ENCODE peak calls at places on chromosomes 12 and 14, in seven cellular contexts. X is heart right ventricle, Q is H7, O is kidney epithelial cell, I is AG09309, W is Panc1, P is tibial nerve. J is an unnamed sample.

GRCh38 chr12:1797991-1798733 is 22.2 kb upstream of the LRTM2 start:
- DNase-seq in X (no peak), Q (peak; percentile 27), O (no peak), I (no peak), W (no peak), P (no peak), J (no peak)

GRCh38 chr12:74119811-74120362 is 417.7 kb upstream of the ATXN7L3B start:
- DNase-seq in X (no peak), Q (no peak), O (no peak), I (no peak), W (no peak), P (no peak), J (no peak)

GRCh38 chr12:118015944-118016343 is 559 bp upstream of the RFC5 start:
- DNase-seq in X (no peak), Q (no peak), O (no peak), I (no peak), W (no peak), P (no peak), J (no peak)

GRCh38 chr14:40629144-40629543 is 977.5 kb upstream of the LRFN5 start:
- DNase-seq in X (no peak), Q (no peak), O (no peak), I (no peak), W (no peak), P (no peak), J (no peak)

GRCh38 chr14:75715926-75716780 is 55.1 kb downstream of the TTLL5 start:
- DNase-seq in X (no peak), Q (no peak), O (no peak), I (peak; percentile 10), W (peak; percentile 13), P (no peak), J (no peak)

GRCh38 chr12:13367973-13368372 is 171.4 kb downstream of the EMP1 start:
- DNase-seq in X (no peak), Q (no peak), O (no peak), I (no peak), W (no peak), P (no peak), J (no peak)

GRCh38 chr12:2629051-2629450 is 165.7 kb upstream of the FKBP4 start:
- DNase-seq in X (no peak), Q (no peak), O (no peak), I (no peak), W (no peak), P (no peak), J (no peak)

GRCh38 chr14:86798330-86798729 is 1194.7 kb downstream of the GALC start:
- DNase-seq in X (no peak), Q (no peak), O (no peak), I (no peak), W (no peak), P (no peak), J (peak; percentile 61)

GRCh38 chr12:80838708-80839107 is 99.0 kb downstream of the LIN7A start:
- DNase-seq in X (peak; percentile 11), Q (no peak), O (no peak), I (no peak), W (no peak), P (no peak), J (no peak)

GRCh38 chr12:128818065-128819022 is 5.4 kb downstream of the SLC15A4 start:
- DNase-seq in X (no peak), Q (no peak), O (peak; percentile 26), I (peak; percentile 32), W (no peak), P (no peak), J (no peak)

GRCh38 chr14:64958201-64958600 is 13.9 kb downstream of the RAB15 start:
- DNase-seq in X (no peak), Q (no peak), O (no peak), I (no peak), W (no peak), P (no peak), J (no peak)

GRCh38 chr12:25866586-25867378 is 91.7 kb upstream of the RASSF8 start:
- DNase-seq in X (no peak), Q (no peak), O (no peak), I (peak; percentile 45), W (no peak), P (no peak), J (no peak)

GRCh38 chr14:83491091-83491490 is 1957.4 kb upstream of the SEL1L start:
- DNase-seq in X (no peak), Q (no peak), O (no peak), I (no peak), W (no peak), P (no peak), J (no peak)

GRCh38 chr14:77682158-77682553 is 25.7 kb downstream of the ALKBH1 start:
- DNase-seq in X (no peak), Q (no peak), O (no peak), I (no peak), W (no peak), P (no peak), J (no peak)

GRCh38 chr12:3658327-3659163 is 94.4 kb downstream of the CRACR2A start:
- DNase-seq in X (peak; percentile 35), Q (peak; percentile 75), O (no peak), I (no peak), W (no peak), P (no peak), J (no peak)

GRCh38 chr12:124501827-124502226 is 65.6 kb downstream of the NCOR2 start:
- DNase-seq in X (no peak), Q (no peak), O (no peak), I (no peak), W (no peak), P (no peak), J (no peak)

GRCh38 chr12:68428211-68428610 is 96.0 kb upstream of the MDM1 start:
- DNase-seq in X (no peak), Q (no peak), O (no peak), I (no peak), W (no peak), P (no peak), J (no peak)

GRCh38 chr12:79991586-79991985 is 56.7 kb upstream of the PPP1R12A start:
- DNase-seq in X (no peak), Q (no peak), O (no peak), I (no peak), W (no peak), P (no peak), J (no peak)

GRCh38 chr14:55180434-55180833 is 11.0 kb downstream of the DLGAP5 start:
- DNase-seq in X (no peak), Q (no peak), O (peak; percentile 16), I (no peak), W (no peak), P (no peak), J (no peak)

GRCh38 chr12:34299802-34300193 is 277.5 kb downstream of the ALG10 start:
- DNase-seq in X (no peak), Q (no peak), O (no peak), I (no peak), W (no peak), P (no peak), J (no peak)

GRCh38 chr14:95015046-95015445 is 142.3 kb downstream of the DICER1 start:
- DNase-seq in X (no peak), Q (no peak), O (no peak), I (no peak), W (no peak), P (no peak), J (no peak)

GRCh38 chr12:51855586-51856428 is 7.3 kb upstream of the FIGNL2 start:
- DNase-seq in X (peak; percentile 49), Q (peak; percentile 94), O (no peak), I (no peak), W (no peak), P (peak; percentile 61), J (peak; percentile 79)

GRCh38 chr12:117526756-117527479 is 165.5 kb upstream of the NOS1 start:
- DNase-seq in X (no peak), Q (no peak), O (peak; percentile 10), I (no peak), W (no peak), P (no peak), J (no peak)

GRCh38 chr14:61269321-61270083 is 11.6 kb downstream of the TMEM30B start:
- DNase-seq in X (peak; percentile 71), Q (peak; percentile 78), O (no peak), I (no peak), W (peak; percentile 39), P (peak; percentile 91), J (no peak)

GRCh38 chr12:75724913-75725312 is 213.5 kb upstream of the KRR1 start:
- DNase-seq in X (peak; percentile 75), Q (no peak), O (no peak), I (peak; percentile 44), W (no peak), P (peak; percentile 21), J (no peak)

DNA sequence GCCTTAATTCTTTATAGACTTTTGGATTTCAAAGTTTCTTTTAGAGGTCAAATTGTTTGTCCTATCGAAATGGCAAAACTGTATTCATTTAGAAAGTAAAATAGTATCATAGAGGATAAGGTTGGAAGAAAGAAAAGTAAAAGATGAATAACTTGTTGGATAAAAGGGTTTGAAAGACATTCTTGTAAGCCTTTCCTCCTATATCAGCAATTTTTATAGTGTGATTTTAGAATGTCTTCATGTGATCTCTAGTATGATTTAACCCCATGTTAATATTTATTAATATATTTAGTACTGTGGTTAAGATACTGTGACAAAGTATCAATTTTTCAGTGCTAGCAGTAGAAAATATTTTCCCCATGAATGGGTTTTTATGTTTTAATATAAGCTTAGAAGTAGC is 4.5 kb downstream of the ARF6 start:
- DNase-seq in X (no peak), Q (no peak), O (no peak), I (no peak), W (no peak), P (no peak), J (no peak)
- H3K4me3 ChIP-seq in X (peak overlapping the region; percentile 95), Q (no peak overlapping the region), O (no peak overlapping the region), I (no peak overlapping the region), W (peak overlapping the region; percentile 80), P (no peak overlapping the region), J (peak overlapping the region; percentile 93)

GRCh38 chr14:21102472-21103164 is 1.8 kb downstream of the TMEM253 start:
- DNase-seq in X (no peak), Q (peak; percentile 52), O (no peak), I (no peak), W (no peak), P (no peak), J (no peak)
- H3K4me3 ChIP-seq in X (peak overlapping the region; percentile 80), Q (peak overlapping the region; percentile 64), O (peak overlapping the region; percentile 58), I (no peak overlapping the region), W (peak overlapping the region; percentile 77), P (no peak overlapping the region), J (peak overlapping the region; percentile 73)

GRCh38 chr12:59087077-59087673 is 166.9 kb upstream of the LRIG3 start:
- DNase-seq in X (no peak), Q (peak; percentile 9), O (no peak), I (no peak), W (no peak), P (no peak), J (no peak)
- H3K4me3 ChIP-seq in X (no peak overlapping the region), Q (no peak overlapping the region), O (no peak overlapping the region), I (no peak overlapping the region), W (no peak overlapping the region), P (no peak overlapping the region), J (no peak overlapping the region)

GRCh38 chr12:126930234-126930633 is 1336.7 kb upstream of the TMEM132C start:
- DNase-seq in X (no peak), Q (no peak), O (no peak), I (no peak), W (no peak), P (no peak), J (no peak)

DNA sequence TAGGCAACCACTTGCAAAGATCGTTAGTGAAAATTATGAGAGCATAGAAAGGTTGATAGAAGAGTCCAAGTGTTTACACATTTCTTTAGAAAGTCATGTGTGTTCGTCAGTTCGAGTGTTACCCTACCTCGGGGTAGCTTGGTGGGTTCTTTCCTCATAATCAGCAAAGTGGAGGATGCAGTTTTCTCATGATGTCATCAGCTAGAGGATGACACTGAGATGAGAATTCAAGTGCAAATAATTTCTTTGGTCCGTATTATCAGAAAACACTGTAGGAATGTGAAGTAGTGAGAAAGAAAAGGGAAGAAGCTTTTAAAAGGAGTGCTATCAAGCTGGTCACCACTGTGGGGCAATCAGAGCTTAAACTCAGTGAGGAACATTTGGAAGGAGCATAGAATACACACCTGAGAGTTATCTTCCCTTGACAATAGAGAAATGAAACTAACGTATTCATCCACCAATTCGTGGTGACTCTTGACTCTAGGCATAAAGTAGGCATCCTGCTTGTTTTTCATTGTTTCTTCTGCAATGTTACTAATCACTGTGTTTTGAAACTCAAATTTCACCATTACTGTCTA is 1340.9 kb upstream of the TMEM132C start:
- DNase-seq in X (no peak), Q (peak; percentile 18), O (no peak), I (no peak), W (no peak), P (no peak), J (no peak)
- H3K4me3 ChIP-seq in X (no peak overlapping the region), Q (no peak overlapping the region), O (no peak overlapping the region), I (no peak overlapping the region), W (no peak overlapping the region), P (no peak overlapping the region), J (no peak overlapping the region)